ENCODE peak calls at places on chromosomes 2 and 18, in eight cellular contexts. T is dorsolateral prefrontal cortex, L is WTC11, M is neural crest cell, R is MM.1S, E is adrenal gland, Z is GM13977, X is breast epithelium. C is an unnamed sample.

GRCh38 chr2:10956006-10956790 is 44.5 kb downstream of the KCNF1 start:
- DNase-seq in L (no peak), R (no peak), M (no peak), T (no peak), Z (no peak), X (no peak), E (no peak), C (no peak)

GRCh38 chr18:38545071-38545470 is 979.5 kb upstream of the CELF4 start:
- DNase-seq in T (no peak), M (no peak), E (no peak), R (peak; percentile 29), Z (no peak), X (no peak), L (peak; percentile 54), C (no peak)

GRCh38 chr2:85291425-85292023 is 36.3 kb downstream of the TGOLN2 start:
- DNase-seq in M (no peak), Z (no peak), T (no peak), E (no peak), R (peak; percentile 76), X (no peak), L (no peak), C (no peak)

GRCh38 chr2:220994841-220995240 is 577.3 kb downstream of the EPHA4 start:
- DNase-seq in X (no peak), Z (no peak), R (no peak), L (no peak), E (no peak), T (no peak), M (no peak), C (no peak)

GRCh38 chr18:45412577-45412976 is 202.7 kb upstream of the SLC14A2 start:
- DNase-seq in E (no peak), L (no peak), T (no peak), X (no peak), M (no peak), Z (no peak), R (no peak), C (no peak)

GRCh38 chr2:119823734-119824334 is 64.1 kb downstream of the PTPN4 start:
- DNase-seq in L (peak; percentile 26), M (no peak), T (no peak), E (peak; percentile 62), R (peak; percentile 15), Z (no peak), X (no peak), C (no peak)

GRCh38 chr18:79918089-79919011 is 33.1 kb downstream of the SLC66A2 start:
- DNase-seq in Z (peak; percentile 24), L (no peak), X (no peak), R (no peak), T (no peak), E (peak; percentile 46), M (no peak), C (no peak)

GRCh38 chr2:44242929-44243328 is 32.4 kb upstream of the SLC3A1 start:
- DNase-seq in R (peak; percentile 20), E (no peak), X (no peak), M (no peak), Z (no peak), L (no peak), T (no peak), C (no peak)

GRCh38 chr18:35267161-35267651 is 22.8 kb downstream of the ZSCAN30 start:
- DNase-seq in X (peak; percentile 71), Z (no peak), T (peak; percentile 87), E (peak; percentile 83), L (peak; percentile 83), R (no peak), M (no peak), C (peak; percentile 27)

GRCh38 chr2:70084973-70085710 is 2.1 kb upstream of the PCBP1 start:
- DNase-seq in Z (peak; percentile 35), M (no peak), E (peak; percentile 79), R (peak; percentile 89), X (no peak), T (no peak), L (peak; percentile 85), C (no peak)

GRCh38 chr2:176613358-176614032 is 344.3 kb downstream of the MTX2 start:
- DNase-seq in R (no peak), L (no peak), E (no peak), X (no peak), M (no peak), Z (no peak), T (no peak), C (no peak)

GRCh38 chr2:149745396-149745925 is 157.9 kb upstream of the MMADHC start:
- DNase-seq in T (no peak), L (no peak), M (no peak), Z (no peak), X (no peak), E (no peak), R (no peak), C (no peak)

GRCh38 chr2:37615808-37616673 is 55.4 kb downstream of the CDC42EP3 start:
- DNase-seq in R (peak; percentile 18), T (no peak), M (no peak), X (no peak), Z (no peak), L (no peak), E (no peak), C (no peak)

GRCh38 chr2:96537734-96538486 is 1.4 kb downstream of the ARID5A start:
- DNase-seq in T (peak; percentile 41), L (no peak), R (peak; percentile 50), E (no peak), M (no peak), X (no peak), Z (no peak), C (no peak)

GRCh38 chr2:222241471-222241870 is 57.3 kb downstream of the PAX3 start:
- DNase-seq in E (no peak), R (no peak), Z (no peak), T (no peak), L (no peak), X (no peak), M (no peak), C (no peak)

GRCh38 chr18:79805926-79806487 is 8.3 kb downstream of the KCNG2 start:
- DNase-seq in Z (no peak), X (no peak), L (no peak), M (no peak), E (no peak), R (no peak), T (no peak), C (no peak)

GRCh38 chr2:9310390-9310789 is 103.8 kb downstream of the ASAP2 start:
- DNase-seq in Z (no peak), E (peak; percentile 59), L (no peak), X (no peak), R (no peak), M (no peak), T (no peak), C (no peak)

GRCh38 chr2:84494070-84494469 is 22.2 kb upstream of the DNAH6 start:
- DNase-seq in R (no peak), M (no peak), E (no peak), L (no peak), X (no peak), Z (no peak), T (no peak), C (no peak)

GRCh38 chr18:23529597-23529996 is 26.3 kb downstream of the RMC1 start:
- DNase-seq in M (no peak), T (no peak), X (no peak), Z (peak; percentile 32), R (no peak), L (no peak), E (no peak), C (no peak)

GRCh38 chr18:27577740-27578139 is 392.6 kb upstream of the CHST9 start:
- DNase-seq in T (no peak), R (no peak), E (no peak), Z (no peak), X (no peak), M (no peak), L (no peak), C (no peak)

GRCh38 chr2:129144082-129144791 is 825.6 kb upstream of the HS6ST1 start:
- DNase-seq in L (no peak), T (no peak), R (no peak), Z (no peak), M (no peak), E (no peak), X (no peak), C (no peak)

GRCh38 chr18:7164610-7165009 is 47.0 kb upstream of the LAMA1 start:
- DNase-seq in Z (no peak), R (peak; percentile 40), E (no peak), M (no peak), L (no peak), T (no peak), X (no peak), C (no peak)
- TF ChIP-seq CTCF in Z (no peak), R (peak; percentile 28), E (peak; percentile 13), M (peak; percentile 33), L (no peak), T (peak; percentile 32), X (no peak), C (peak; percentile 56)

GRCh38 chr2:104704846-104705245 is 149.1 kb upstream of the POU3F3 start:
- DNase-seq in L (no peak), E (no peak), M (no peak), T (no peak), Z (no peak), R (no peak), X (no peak), C (no peak)

GRCh38 chr2:104703669-104704068 is 150.2 kb upstream of the POU3F3 start:
- DNase-seq in X (no peak), E (no peak), M (no peak), R (no peak), L (no peak), Z (no peak), T (no peak), C (no peak)

GRCh38 chr2:104708967-104709366 is 144.9 kb upstream of the POU3F3 start:
- DNase-seq in L (no peak), Z (no peak), E (no peak), M (no peak), R (no peak), X (no peak), T (no peak), C (no peak)
- TF ChIP-seq CTCF in L (no peak), Z (no peak), E (no peak), M (no peak), R (no peak), X (no peak), T (no peak), C (no peak)

DNA sequence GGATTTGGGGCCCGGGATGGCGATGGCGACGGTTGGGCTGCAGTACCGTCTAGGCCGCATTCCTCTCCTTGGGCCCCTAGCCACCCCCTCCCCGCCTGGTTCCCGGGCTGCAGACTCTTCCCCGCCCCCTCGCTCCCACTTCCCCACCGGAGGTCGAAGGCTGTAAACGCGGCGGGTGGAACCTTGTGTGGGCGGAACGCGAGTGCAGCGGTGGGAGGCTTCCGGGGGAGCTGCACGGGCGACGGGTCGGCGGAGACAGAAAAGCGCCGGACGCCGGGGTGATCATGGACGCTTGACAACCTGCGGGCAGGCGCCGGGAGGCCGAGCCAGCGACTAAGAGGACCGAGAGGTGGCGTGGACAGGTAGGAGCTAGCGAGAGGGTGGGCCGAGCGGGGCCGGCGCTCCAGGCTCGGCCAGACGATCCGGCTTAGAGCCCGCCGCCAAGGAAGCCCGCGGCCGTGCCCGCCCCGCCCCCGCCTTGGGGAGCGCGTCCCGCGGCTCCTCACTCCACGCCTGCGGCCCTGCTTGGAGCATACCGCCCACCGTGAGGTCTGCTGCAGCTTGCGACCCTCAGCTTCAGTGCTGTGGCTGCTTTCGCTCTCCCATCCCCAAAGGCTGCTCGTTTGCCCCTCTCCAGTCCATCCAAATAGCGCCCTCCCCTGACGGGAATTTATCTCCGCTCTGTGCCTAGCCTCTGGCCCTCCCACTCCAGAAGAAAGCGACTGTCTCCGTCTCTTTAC is at the start of gene COPS7B:
- DNase-seq in M (peak; percentile 85), R (peak; percentile 79), X (peak; percentile 78), L (peak; percentile 91), Z (peak; percentile 86), E (peak; percentile 84), T (peak; percentile 88), C (peak; percentile 48)
- TF ChIP-seq CTCF in M (peak; percentile 65), R (peak; percentile 59), X (no peak), L (peak; percentile 25), Z (peak; percentile 61), E (no peak), T (peak; percentile 40), C (peak; percentile 59)

GRCh38 chr2:32063310-32064020 is at the start of gene SPAST:
- DNase-seq in E (peak; percentile 98), T (peak; percentile 96), M (peak; percentile 96), L (peak; percentile 98), X (peak; percentile 95), R (peak; percentile 97), Z (peak; percentile 98), C (peak; percentile 92)
- TF ChIP-seq CTCF in E (peak; percentile 90), T (peak; percentile 68), M (peak; percentile 61), L (no peak), X (peak; percentile 31), R (peak; percentile 28), Z (peak; percentile 42), C (no peak)

C was measured in D721Med.